ENCODE peak calls at places on chromosomes 13 and 19, in six cellular contexts. F is AML-193; X is stimulated activated CD4-positive, alpha-beta T cell treated with anti-CD3 and anti-CD28 coated beads, Interleukin-1b, Interleukin-23, amount 100 ng/mL, for 24 hours; T is activated CD4-positive, alpha-beta T cell treated with anti-CD3 and anti-CD28 coated beads, Interleukin-2, amount 10 ng/mL, durations not matched to agents 24 days and 14 days; M is nucleus accumbens; B is lower lobe of right lung. N is an unnamed sample.

GRCh38 chr19:2227415-2228156 is 8.5 kb downstream of the PLEKHJ1 start:
- DNase-seq in F (no peak), X (no peak), T (no peak), M (no peak), B (no peak), N (no peak)

GRCh38 chr19:23203841-23204344 is 46.3 kb downstream of the ZNF724 start:
- DNase-seq in F (no peak), X (no peak), T (no peak), M (no peak), B (no peak), N (peak)

GRCh38 chr19:4633140-4633967 is 6.0 kb upstream of the TNFAIP8L1 start:
- DNase-seq in F (peak), X (no peak), T (peak), M (peak), B (peak), N (peak)

GRCh38 chr19:4904481-4904880 is 1.8 kb upstream of the ARRDC5 start:
- DNase-seq in F (no peak), X (no peak), T (no peak), M (no peak), B (no peak), N (no peak)

GRCh38 chr19:11426656-11427055 is 7.5 kb upstream of the RGL3 start:
- DNase-seq in F (no peak), X (no peak), T (no peak), M (no peak), B (no peak), N (no peak)

GRCh38 chr13:39376088-39376487 is 226.9 kb downstream of the LHFPL6 start:
- DNase-seq in F (no peak), X (no peak), T (no peak), M (no peak), B (no peak), N (no peak)

GRCh38 chr13:98174321-98174720 is 2.7 kb downstream of the RNF113B start:
- DNase-seq in F (no peak), X (no peak), T (no peak), M (no peak), B (no peak), N (no peak)

GRCh38 chr19:12194827-12195500 is 32.1 kb downstream of the ZNF136 start:
- DNase-seq in F (no peak), X (peak), T (peak), M (peak), B (peak), N (peak)

GRCh38 chr13:112416647-112417046 is 40.5 kb downstream of the SPACA7 start:
- DNase-seq in F (no peak), X (no peak), T (no peak), M (no peak), B (no peak), N (no peak)

GRCh38 chr13:27023385-27023784 is 148.2 kb downstream of the USP12 start:
- DNase-seq in F (no peak), X (no peak), T (no peak), M (no peak), B (no peak), N (no peak)

GRCh38 chr13:91133941-91134772 is 213.3 kb upstream of the MIR17HG start:
- DNase-seq in F (peak), X (peak), T (peak), M (peak), B (no peak), N (no peak)

GRCh38 chr19:45322311-45322710 is 364 bp downstream of the CKM start:
- DNase-seq in F (no peak), X (no peak), T (no peak), M (no peak), B (no peak), N (no peak)

GRCh38 chr19:35353635-35354034 is 4.6 kb upstream of the FFAR3 start:
- DNase-seq in F (no peak), X (no peak), T (no peak), M (no peak), B (peak), N (no peak)

GRCh38 chr13:21076265-21076653 is 14.9 kb upstream of the LATS2 start:
- DNase-seq in F (peak), X (no peak), T (no peak), M (no peak), B (no peak), N (no peak)

N was measured in Right ventricle myocardium superior.